ENCODE peak calls at places on chromosomes 7 and 10, in six cellular contexts. U is A549, R is heart left ventricle, J is stomach, P is GM12878, M is uterus. B is an unnamed sample.

GRCh38 chr7:140121321-140121720 is 55.5 kb downstream of the KDM7A start:
- DNase-seq in J (no peak), M (no peak), R (no peak), P (no peak), U (no peak), B (no peak)

GRCh38 chr10:86346794-86347665 is 19.6 kb downstream of the GRID1 start:
- DNase-seq in J (no peak), U (no peak), M (no peak), P (no peak), R (peak), B (no peak)

GRCh38 chr7:132028144-132028920 is 471.9 kb upstream of the PODXL start:
- DNase-seq in U (no peak), R (no peak), J (no peak), M (no peak), P (no peak), B (no peak)

GRCh38 chr10:71433983-71434744 is 37.4 kb downstream of the CDH23 start:
- DNase-seq in U (no peak), R (no peak), M (no peak), P (no peak), J (peak), B (peak)

GRCh38 chr10:117442944-117443676 is 67.9 kb upstream of the PDZD8 start:
- DNase-seq in P (peak), M (peak), U (peak), R (peak), J (peak), B (peak)

GRCh38 chr7:155317114-155317434 is 19.4 kb downstream of the INSIG1 start:
- DNase-seq in P (no peak), J (no peak), R (no peak), M (no peak), U (no peak), B (no peak)

GRCh38 chr10:121597504-121598241 is 571 bp downstream of the FGFR2 start:
- DNase-seq in M (peak), R (no peak), J (no peak), P (no peak), U (no peak), B (no peak)

GRCh38 chr7:82109288-82109687 is 334.3 kb downstream of the CACNA2D1 start:
- DNase-seq in R (no peak), J (no peak), P (no peak), U (no peak), M (no peak), B (no peak)

GRCh38 chr7:73919694-73920375 is 58.9 kb downstream of the TMEM270 start:
- DNase-seq in R (no peak), U (no peak), P (no peak), J (no peak), M (no peak), B (no peak)

GRCh38 chr10:100934084-100934659 is 21.4 kb downstream of the SLF2 start:
- DNase-seq in J (no peak), U (no peak), M (no peak), P (no peak), R (no peak), B (no peak)

GRCh38 chr7:117274951-117275350 is 47.9 kb downstream of the WNT2 start:
- DNase-seq in U (no peak), R (no peak), J (no peak), P (no peak), M (no peak), B (no peak)

GRCh38 chr7:2313450-2314208 is 612 bp downstream of the SNX8 start:
- DNase-seq in M (no peak), P (no peak), R (no peak), U (peak), J (peak), B (peak)

GRCh38 chr10:33248638-33249037 is 85.8 kb downstream of the NRP1 start:
- DNase-seq in J (no peak), M (no peak), U (no peak), R (no peak), P (no peak), B (no peak)

GRCh38 chr7:69819306-69819705 is 221.0 kb downstream of the AUTS2 start:
- DNase-seq in J (no peak), R (no peak), U (no peak), M (no peak), P (no peak), B (no peak)

GRCh38 chr10:102410427-102411073 is 8.0 kb downstream of the PSD start:
- DNase-seq in M (no peak), U (no peak), R (no peak), J (no peak), P (no peak), B (no peak)

GRCh38 chr10:129761981-129762956 is 201.8 kb downstream of the EBF3 start:
- DNase-seq in U (no peak), M (peak), J (peak), P (no peak), R (no peak), B (no peak)

GRCh38 chr7:150587551-150587950 is 20.4 kb downstream of the GIMAP4 start:
- DNase-seq in P (no peak), R (no peak), J (no peak), U (no peak), M (no peak), B (no peak)
- H3K27ac ChIP-seq in P (no peak), R (peak), J (no peak), U (no peak), M (peak), B (peak)

GRCh38 chr7:20193873-20194272 is 23.3 kb downstream of the MACC1 start:
- DNase-seq in M (no peak), P (no peak), R (no peak), J (no peak), U (no peak), B (no peak)

GRCh38 chr7:20197125-20197524 is 20.1 kb downstream of the MACC1 start:
- DNase-seq in R (no peak), J (no peak), U (no peak), P (no peak), M (no peak), B (no peak)

GRCh38 chr7:20197837-20198236 is 19.3 kb downstream of the MACC1 start:
- DNase-seq in M (no peak), U (no peak), P (no peak), J (no peak), R (no peak), B (no peak)

GRCh38 chr7:20193242-20193777 is 23.9 kb downstream of the MACC1 start:
- DNase-seq in R (no peak), P (no peak), M (no peak), U (no peak), J (no peak), B (no peak)

GRCh38 chr7:20194586-20194985 is 22.6 kb downstream of the MACC1 start:
- DNase-seq in P (no peak), U (no peak), R (no peak), M (no peak), J (no peak), B (no peak)
- H3K4me3 ChIP-seq in P (no peak), U (no peak), R (no peak), M (no peak), J (no peak), B (no peak)

DNA sequence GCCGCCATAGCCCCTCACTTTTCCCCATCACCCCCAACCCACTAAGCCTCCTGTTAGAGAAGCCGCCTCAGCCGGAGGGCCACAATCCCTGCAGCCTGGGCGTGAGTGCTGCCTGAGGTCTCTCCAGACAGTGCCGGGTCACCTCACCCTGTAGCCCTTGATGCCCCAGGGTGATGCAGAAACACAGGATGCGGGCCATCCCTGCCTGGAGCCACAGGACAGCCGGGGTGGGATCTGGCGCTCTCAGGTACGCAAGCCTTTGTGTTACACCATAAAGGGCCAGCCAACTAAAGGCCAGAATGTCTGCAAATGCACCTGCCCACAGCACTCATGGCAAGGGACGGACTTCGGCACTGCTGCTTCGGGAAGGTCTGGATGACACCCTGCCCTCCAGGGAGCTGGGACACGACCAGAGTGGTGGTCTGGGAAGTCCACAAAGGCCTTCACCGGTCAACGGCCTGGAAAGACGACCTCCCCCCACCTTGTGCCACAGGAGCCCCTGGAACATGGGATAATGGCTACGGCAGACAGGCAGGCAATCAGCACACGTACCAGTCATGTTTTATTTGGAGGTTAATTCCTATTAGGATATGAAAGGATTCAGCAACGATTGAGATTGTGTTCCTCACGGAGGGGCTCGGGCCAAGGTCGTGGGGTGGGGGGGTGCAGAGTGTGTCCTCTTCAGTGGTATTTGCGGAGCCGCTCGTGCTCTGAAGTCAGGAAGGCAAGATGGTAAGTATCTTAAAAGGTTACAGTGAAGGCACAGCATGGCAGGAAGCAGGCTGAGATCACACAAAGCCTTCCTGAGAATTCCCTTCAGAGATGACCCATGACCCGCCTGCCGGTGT is 8.1 kb downstream of the ATP5MF start:
- DNase-seq in R (no peak), U (no peak), M (no peak), P (no peak), J (no peak), B (no peak)
- TF ChIP-seq POLR2A in R (no peak), U (no peak), M (no peak), P (peak), J (no peak), B (no peak)

GRCh38 chr7:100580466-100581283 is 5.3 kb downstream of the LRCH4 start:
- DNase-seq in U (no peak), P (no peak), J (no peak), R (peak), M (no peak), B (peak)
- H3K27ac ChIP-seq in U (no peak), P (no peak), J (no peak), R (no peak), M (no peak), B (no peak)

GRCh38 chr7:7570584-7570983 is 3.9 kb downstream of the MIOS start:
- DNase-seq in P (no peak), M (no peak), U (no peak), R (no peak), J (no peak), B (no peak)

GRCh38 chr7:7569615-7570014 is 2.9 kb downstream of the MIOS start:
- DNase-seq in P (no peak), J (no peak), M (no peak), U (no peak), R (no peak), B (no peak)

GRCh38 chr7:7567898-7568531 is 1.3 kb downstream of the MIOS start:
- DNase-seq in P (no peak), U (no peak), R (no peak), M (no peak), J (no peak), B (no peak)

GRCh38 chr7:7568553-7568952 is 1.9 kb downstream of the MIOS start:
- DNase-seq in J (no peak), U (no peak), M (no peak), R (no peak), P (no peak), B (no peak)

DNA sequence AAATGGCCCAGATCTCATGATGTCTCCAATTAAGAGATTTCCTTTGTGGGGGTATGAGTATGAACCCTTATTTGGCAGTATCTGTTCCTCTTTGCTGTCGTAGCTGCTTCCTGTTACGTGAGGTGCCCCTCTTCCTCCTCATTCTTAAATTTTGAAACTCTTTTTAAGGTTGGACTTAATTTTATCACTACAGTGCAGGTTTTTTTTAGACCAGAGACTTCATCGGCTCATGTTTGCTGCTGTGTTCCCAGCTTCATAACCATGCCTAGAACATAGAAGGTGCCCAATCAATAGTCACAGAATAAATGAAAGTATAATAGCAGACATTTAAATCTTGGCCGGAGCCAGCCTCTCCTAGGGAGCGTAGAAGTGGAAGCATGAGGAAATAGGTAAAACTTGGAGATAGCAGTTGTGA is 2.4 kb downstream of the MIOS start:
- DNase-seq in J (no peak), R (no peak), M (no peak), P (peak), U (no peak), B (no peak)
- H3K4me3 ChIP-seq in J (no peak), R (no peak), M (no peak), P (peak), U (no peak), B (no peak)

DNA sequence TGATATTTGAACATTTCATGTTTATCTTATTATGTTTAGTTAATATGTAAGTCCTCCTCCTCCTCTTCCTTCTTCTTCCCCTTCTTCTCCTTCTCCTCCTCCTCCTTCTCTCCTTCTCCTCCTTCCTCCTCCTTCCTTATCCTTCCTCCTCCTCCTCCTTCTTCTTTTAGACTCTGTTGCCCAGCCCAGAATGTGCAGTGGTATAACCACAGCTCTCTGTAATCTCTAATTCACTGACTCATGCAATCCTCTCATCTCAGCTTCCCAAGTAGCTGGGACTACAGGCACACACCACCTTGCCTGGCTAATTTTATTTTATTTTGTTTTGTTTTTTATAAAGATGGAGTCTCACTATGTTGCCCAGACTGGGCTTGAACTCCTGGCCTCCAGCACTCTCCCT is 83.4 kb upstream of the ODAD2 start:
- DNase-seq in J (no peak), P (no peak), R (no peak), U (no peak), M (no peak), B (no peak)
- TF ChIP-seq POLR2A in J (no peak), P (no peak), R (no peak), U (no peak), M (no peak), B (no peak)

GRCh38 chr10:66752714-66753113 is 173.1 kb upstream of the LRRTM3 start:
- DNase-seq in P (no peak), R (no peak), J (no peak), U (no peak), M (no peak), B (no peak)
- H3K27ac ChIP-seq in P (no peak), R (no peak), J (no peak), U (no peak), M (no peak), B (no peak)

GRCh38 chr7:80263321-80263720 is 128.7 kb downstream of the GNAI1 start:
- DNase-seq in M (no peak), R (no peak), J (no peak), P (no peak), U (no peak), B (no peak)
- H3K4me3 ChIP-seq in M (no peak), R (no peak), J (no peak), P (no peak), U (no peak), B (no peak)

GRCh38 chr10:91919651-91920050 is 3.9 kb upstream of the BTAF1 start:
- DNase-seq in J (no peak), P (no peak), R (no peak), U (no peak), M (no peak), B (no peak)

GRCh38 chr10:91924212-91925021 is 847 bp downstream of the BTAF1 start:
- DNase-seq in J (no peak), M (no peak), R (no peak), P (no peak), U (no peak), B (no peak)

GRCh38 chr10:91925022-91925320 is 1.4 kb downstream of the BTAF1 start:
- DNase-seq in M (no peak), U (no peak), J (no peak), R (no peak), P (no peak), B (no peak)

DNA sequence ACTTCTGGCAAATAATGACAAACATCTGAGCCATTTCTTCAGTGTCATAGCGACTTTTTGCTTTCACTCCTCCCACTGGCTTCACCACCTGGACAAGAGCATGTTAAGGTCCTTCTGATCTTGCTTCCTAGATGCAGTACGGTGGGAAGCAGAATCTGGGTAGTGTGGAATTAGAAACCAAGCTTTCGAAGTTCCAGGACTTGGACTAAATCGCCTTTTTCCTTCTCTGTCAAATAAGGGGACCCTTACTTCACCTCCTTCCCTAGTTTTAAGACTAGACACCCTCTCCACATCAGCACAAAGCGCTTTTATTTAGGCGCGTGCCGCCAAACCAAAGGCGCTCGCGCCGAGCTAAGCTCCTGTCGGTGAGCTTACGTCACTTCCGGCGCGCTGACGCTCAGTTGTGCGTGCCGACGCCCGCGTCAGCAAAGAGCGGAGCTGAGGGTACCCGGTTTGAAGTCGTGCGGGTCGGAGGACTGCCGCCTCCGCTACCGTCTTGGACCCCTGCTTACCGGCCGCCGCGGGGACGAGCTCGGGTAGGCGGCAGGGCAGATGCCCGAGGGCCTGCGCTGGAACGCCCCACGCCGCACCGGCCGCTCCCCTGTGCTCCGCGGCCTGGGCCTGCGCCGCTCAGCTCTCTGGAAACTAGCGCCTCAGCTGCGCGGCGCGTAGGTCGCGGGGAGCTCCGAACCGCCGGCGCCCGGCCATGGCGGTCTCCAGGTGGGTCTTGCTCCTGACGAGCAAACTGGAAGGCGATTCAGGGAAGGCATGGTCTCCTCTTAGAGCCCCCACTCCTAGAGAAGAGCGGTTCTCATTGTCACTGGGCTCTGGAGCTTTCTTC is at the start of gene BTAF1:
- DNase-seq in M (peak), R (peak), U (peak), P (peak), J (peak), B (peak)
- TF ChIP-seq POLR2A in M (peak), R (peak), U (peak), P (peak), J (peak), B (peak)

GRCh38 chr7:37285701-37286475 is 162.8 kb downstream of the ELMO1 start:
- DNase-seq in U (no peak), R (no peak), P (no peak), M (no peak), J (no peak), B (no peak)

GRCh38 chr7:37287093-37287492 is 161.6 kb downstream of the ELMO1 start:
- DNase-seq in R (no peak), U (no peak), J (no peak), M (no peak), P (no peak), B (no peak)

GRCh38 chr7:37289347-37289746 is 159.3 kb downstream of the ELMO1 start:
- DNase-seq in U (no peak), R (no peak), M (no peak), P (no peak), J (no peak), B (no peak)

GRCh38 chr7:37284805-37285211 is 163.9 kb downstream of the ELMO1 start:
- DNase-seq in U (peak), M (peak), R (peak), P (peak), J (no peak), B (peak)

GRCh38 chr7:37289781-37290180 is 158.9 kb downstream of the ELMO1 start:
- DNase-seq in R (no peak), M (no peak), P (no peak), U (no peak), J (no peak), B (no peak)
- H3K27ac ChIP-seq in R (peak), M (no peak), P (no peak), U (no peak), J (no peak), B (no peak)

B was measured in adrenal gland.